ENCODE peak calls at places on chromosomes 11 and 22, in eight cellular contexts. D is activated CD8-positive, alpha-beta memory T cell treated with anti-CD3 and anti-CD28 coated beads for 48 hours; R is activated CD4-positive, alpha-beta T cell treated with anti-CD3 and anti-CD28 coated beads, Interleukin-2, amount 10 ng/mL, durations not matched to agents 7 days and 5 days; W is astrocyte of the spinal cord; K is HepG2; J is HL-60; O is effector memory CD8-positive, alpha-beta T cell; G is right atrium auricular region. U is an unnamed sample.
A peak's percentile ranks its signal among the peaks of the same experiment; 100 is the strongest.

GRCh38 chr22:28021998-28022660 is 103.1 kb upstream of the PITPNB start:
- DNase-seq in R (no peak), K (no peak), W (no peak), G (peak; percentile 16), D (no peak), J (no peak), O (no peak), U (no peak)

GRCh38 chr11:11476499-11476898 is 123.4 kb upstream of the CSNK2A3 start:
- DNase-seq in W (no peak), O (no peak), J (no peak), D (no peak), K (no peak), R (no peak), G (no peak), U (no peak)

GRCh38 chr11:104093426-104094280 is 57.2 kb downstream of the DDI1 start:
- DNase-seq in R (no peak), K (no peak), W (no peak), G (no peak), J (no peak), O (no peak), D (no peak), U (no peak)

GRCh38 chr11:128294685-128295079 is 292.7 kb downstream of the ETS1 start:
- DNase-seq in D (no peak), W (peak; percentile 35), K (no peak), O (no peak), R (no peak), G (no peak), J (no peak), U (no peak)

GRCh38 chr11:89495951-89496350 is 4.8 kb upstream of the NOX4 start:
- DNase-seq in R (no peak), O (no peak), J (no peak), W (peak; percentile 95), K (no peak), D (no peak), G (peak; percentile 69), U (no peak)

GRCh38 chr22:42066133-42066761 is 4.4 kb downstream of the NAGA start:
- DNase-seq in J (no peak), K (no peak), O (no peak), W (no peak), D (no peak), G (peak; percentile 51), R (no peak), U (no peak)

GRCh38 chr11:27012254-27012921 is 18.5 kb downstream of the FIBIN start:
- DNase-seq in J (no peak), D (no peak), G (no peak), R (no peak), W (peak; percentile 89), O (no peak), K (no peak), U (no peak)

GRCh38 chr22:39839917-39840510 is 53.5 kb downstream of the ENTHD1 start:
- DNase-seq in K (no peak), D (no peak), G (no peak), W (no peak), O (no peak), R (peak; percentile 40), J (peak; percentile 18), U (no peak)

GRCh38 chr11:40797981-40798380 is 661.5 kb downstream of the LRRC4C start:
- DNase-seq in R (no peak), D (no peak), G (no peak), W (peak; percentile 31), O (no peak), J (no peak), K (no peak), U (no peak)

GRCh38 chr22:18067548-18068341 is 10.0 kb upstream of the PEX26 start:
- DNase-seq in R (no peak), J (no peak), O (no peak), D (no peak), K (no peak), G (no peak), W (no peak), U (no peak)

GRCh38 chr11:32792948-32793475 is 1.4 kb downstream of the CCDC73 start:
- DNase-seq in O (peak; percentile 41), G (peak; percentile 72), J (peak; percentile 44), W (peak; percentile 52), R (peak; percentile 70), D (peak; percentile 8), K (peak; percentile 21), U (peak; percentile 33)

GRCh38 chr11:117839234-117839882 is 14.8 kb upstream of the FXYD2 start:
- DNase-seq in G (no peak), O (no peak), W (no peak), J (no peak), D (no peak), K (no peak), R (no peak), U (no peak)

GRCh38 chr11:107741044-107741823 is 29.4 kb upstream of the SLN start:
- DNase-seq in J (peak; percentile 43), G (no peak), O (no peak), R (peak; percentile 20), D (no peak), K (peak; percentile 21), W (peak; percentile 32), U (no peak)

GRCh38 chr11:30046211-30046945 is 29.5 kb upstream of the KCNA4 start:
- DNase-seq in J (no peak), O (no peak), W (no peak), G (no peak), D (no peak), K (no peak), R (no peak), U (no peak)

GRCh38 chr11:71368966-71369365 is 79.2 kb downstream of the DHCR7 start:
- DNase-seq in G (no peak), W (no peak), R (no peak), O (no peak), K (no peak), D (no peak), J (no peak), U (no peak)

GRCh38 chr11:66367561-66368312 is 3.8 kb downstream of the SLC29A2 start:
- DNase-seq in J (no peak), W (no peak), D (no peak), R (no peak), G (no peak), O (no peak), K (no peak), U (no peak)

GRCh38 chr11:9136731-9137130 is 45.3 kb upstream of the SCUBE2 start:
- DNase-seq in K (no peak), W (no peak), J (no peak), G (no peak), D (no peak), R (no peak), O (no peak), U (no peak)

GRCh38 chr22:47551438-47551788 is 789.0 kb downstream of the TBC1D22A start:
- DNase-seq in D (no peak), O (no peak), W (no peak), K (no peak), G (peak; percentile 4), J (no peak), R (no peak), U (no peak)

GRCh38 chr11:45924036-45924915 is 1.8 kb downstream of the LARGE2 start:
- DNase-seq in W (no peak), K (no peak), O (no peak), R (no peak), D (no peak), G (no peak), J (no peak), U (no peak)

GRCh38 chr11:132943737-132944556 is 588.4 kb downstream of the OPCML start:
- DNase-seq in G (no peak), R (no peak), K (no peak), O (no peak), D (no peak), J (no peak), W (no peak), U (no peak)

GRCh38 chr22:42553475-42554361 is at the start of gene SERHL2:
- DNase-seq in D (peak; percentile 58), O (peak; percentile 79), G (peak; percentile 86), J (peak; percentile 76), W (peak; percentile 72), R (peak; percentile 86), K (peak; percentile 68), U (peak; percentile 89)

GRCh38 chr11:43954241-43954640 is 11.8 kb downstream of the C11orf96 start:
- DNase-seq in J (no peak), K (no peak), G (peak; percentile 44), O (no peak), R (no peak), D (no peak), W (no peak), U (no peak)

GRCh38 chr11:8652140-8652539 is 30.3 kb downstream of the TRIM66 start:
- DNase-seq in W (peak; percentile 86), K (no peak), G (no peak), R (no peak), O (no peak), J (no peak), D (no peak), U (no peak)

GRCh38 chr11:70483077-70483861 is 84.9 kb downstream of the CTTN start:
- DNase-seq in D (no peak), G (no peak), W (peak; percentile 75), K (no peak), R (no peak), J (peak; percentile 42), O (no peak), U (no peak)

GRCh38 chr11:3995307-3995706 is 99.3 kb upstream of the RRM1 start:
- DNase-seq in K (no peak), G (no peak), D (no peak), J (no peak), R (no peak), O (no peak), W (no peak), U (no peak)

GRCh38 chr11:124717786-124718634 is 21.7 kb upstream of the NRGN start:
- DNase-seq in R (peak; percentile 16), W (peak; percentile 52), J (no peak), D (no peak), K (peak; percentile 6), G (no peak), O (peak; percentile 6), U (no peak)

GRCh38 chr11:113526521-113526920 is 51.3 kb upstream of the DRD2 start:
- DNase-seq in O (no peak), J (no peak), R (no peak), G (no peak), W (no peak), K (no peak), D (no peak), U (no peak)

GRCh38 chr11:44943696-44944095 is 7.0 kb downstream of the TP53I11 start:
- DNase-seq in K (no peak), W (no peak), D (no peak), G (no peak), R (no peak), O (no peak), J (no peak), U (no peak)

GRCh38 chr11:123690490-123690889 is 36.1 kb upstream of the SCN3B start:
- DNase-seq in J (no peak), K (no peak), O (no peak), R (no peak), W (peak; percentile 22), D (no peak), G (no peak), U (no peak)

GRCh38 chr22:38176170-38176741 is 5.4 kb downstream of the PLA2G6 start:
- DNase-seq in K (no peak), O (no peak), R (no peak), J (peak; percentile 87), W (peak; percentile 76), G (peak; percentile 87), D (peak; percentile 50), U (no peak)

GRCh38 chr11:126832387-126832786 is 168.2 kb downstream of the KIRREL3 start:
- DNase-seq in G (peak; percentile 4), K (no peak), R (no peak), O (no peak), J (no peak), W (no peak), D (no peak), U (no peak)

GRCh38 chr11:10002221-10002620 is 291.8 kb downstream of the SBF2 start:
- DNase-seq in W (no peak), K (no peak), O (no peak), J (no peak), G (no peak), D (no peak), R (no peak), U (no peak)

GRCh38 chr11:77345621-77346020 is 44.1 kb upstream of the GDPD4 start:
- DNase-seq in J (no peak), K (no peak), R (no peak), G (no peak), D (no peak), O (no peak), W (peak; percentile 89), U (no peak)

GRCh38 chr11:1227551-1228182 is 4.8 kb downstream of the MUC5B start:
- DNase-seq in W (no peak), R (no peak), D (no peak), O (no peak), G (no peak), J (no peak), K (no peak), U (no peak)

U was measured in activated naive CD8-positive, alpha-beta T cell treated with anti-CD3 and anti-CD28 coated beads, Interleukin-2, amount 50 U/mL, for 16 hours.